ENCODE peak calls at places on chromosomes 5 and 9, in five cellular contexts. J is aorta, B is hepatocyte, H is ovary, L is adrenal gland. I is an unnamed sample.

GRCh38 chr5:158765407-158765806 is 334.3 kb downstream of the EBF1 start:
- DNase-seq in J (no peak), B (no peak), H (no peak), L (no peak), I (no peak)

GRCh38 chr5:157761690-157762611 is 18.4 kb downstream of the LSM11 start:
- DNase-seq in L (peak; percentile 67), J (no peak), H (no peak), B (peak; percentile 83), I (peak; percentile 8)

GRCh38 chr5:138180841-138181240 is 1.9 kb downstream of the KIF20A start:
- DNase-seq in B (no peak), H (no peak), L (no peak), J (no peak), I (no peak)

GRCh38 chr5:84237126-84237525 is 147.6 kb downstream of the EDIL3 start:
- DNase-seq in B (no peak), H (no peak), L (no peak), J (no peak), I (no peak)

GRCh38 chr5:133387091-133387490 is 225.2 kb downstream of the FSTL4 start:
- DNase-seq in B (no peak), J (no peak), H (no peak), L (no peak), I (no peak)

GRCh38 chr9:16575142-16575877 is 295.2 kb downstream of the BNC2 start:
- DNase-seq in B (no peak), J (no peak), L (no peak), H (no peak), I (no peak)

GRCh38 chr5:34487202-34487879 is 168.8 kb upstream of the RAI14 start:
- DNase-seq in B (peak; percentile 55), H (no peak), L (no peak), J (no peak), I (no peak)

GRCh38 chr5:119271758-119272730 is 83.8 kb upstream of the TNFAIP8 start:
- DNase-seq in J (no peak), H (no peak), B (no peak), L (no peak), I (no peak)

GRCh38 chr9:89678394-89679005 is 73.7 kb downstream of the GADD45G start:
- DNase-seq in J (peak; percentile 51), H (no peak), B (no peak), L (no peak), I (no peak)

GRCh38 chr5:68534131-68534940 is 318.8 kb downstream of the PIK3R1 start:
- DNase-seq in H (peak; percentile 70), B (peak; percentile 23), L (no peak), J (no peak), I (peak; percentile 10)

GRCh38 chr9:115157245-115157674 is 39.3 kb upstream of the TNC start:
- DNase-seq in J (no peak), B (peak; percentile 73), L (no peak), H (no peak), I (no peak)

GRCh38 chr5:102713682-102714231 is 41.3 kb upstream of the PAM start:
- DNase-seq in L (no peak), H (no peak), B (no peak), J (no peak), I (no peak)

GRCh38 chr5:102716017-102716416 is 39.1 kb upstream of the PAM start:
- DNase-seq in B (no peak), H (no peak), J (no peak), L (no peak), I (no peak)

GRCh38 chr5:102713278-102713677 is 41.8 kb upstream of the PAM start:
- DNase-seq in B (no peak), L (no peak), J (no peak), H (no peak), I (no peak)

GRCh38 chr5:102718819-102719218 is 36.3 kb upstream of the PAM start:
- DNase-seq in H (no peak), J (no peak), L (no peak), B (no peak), I (no peak)

GRCh38 chr5:102715405-102715804 is 39.7 kb upstream of the PAM start:
- DNase-seq in B (no peak), L (no peak), J (no peak), H (no peak), I (no peak)
- H3K4me1 ChIP-seq in B (peaks cover 2% of the 10 kb centered on the region), L (peaks cover 8% of the 10 kb centered on the region), J (no peaks in the 10 kb centered on the region), H (no peaks in the 10 kb centered on the region), I (no peaks in the 10 kb centered on the region)

DNA sequence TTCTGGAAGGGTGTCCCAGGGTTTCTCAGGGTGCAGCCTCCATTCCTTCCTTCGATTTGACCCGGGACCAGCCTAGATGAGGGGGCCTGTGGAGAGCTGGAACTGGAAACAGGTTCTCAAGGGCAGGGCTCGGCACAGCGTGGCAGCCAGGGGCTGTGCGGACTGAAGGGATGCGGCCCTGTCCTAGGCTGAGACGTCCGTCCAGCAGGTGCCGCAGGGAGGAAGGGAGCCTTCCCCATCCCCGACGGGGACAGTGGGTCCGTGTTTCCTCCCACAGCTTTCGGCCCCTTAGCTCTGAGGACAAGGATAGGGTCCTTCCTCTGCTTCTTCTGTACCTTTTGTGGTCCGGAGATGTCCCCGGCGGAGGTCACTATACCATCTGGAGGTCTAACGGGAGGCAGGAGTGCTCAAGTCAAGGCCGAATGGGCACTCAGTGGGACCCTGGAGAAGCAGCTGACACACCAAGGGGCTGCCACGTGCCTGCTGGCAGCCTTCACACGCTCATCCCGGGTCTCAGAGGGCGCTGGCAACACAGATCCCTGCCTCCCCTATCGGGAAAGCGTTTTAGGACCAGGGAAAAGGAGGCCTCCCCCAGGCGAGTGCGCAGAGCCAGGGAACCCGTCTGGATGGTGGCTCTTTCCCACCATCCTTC is 49.9 kb downstream of the USP20 start:
- DNase-seq in J (no peak), B (no peak), L (peak; percentile 77), H (peak; percentile 48), I (peak; percentile 72)
- H3K4me1 ChIP-seq in J (no peaks in the 10 kb centered on the region), B (peaks cover 25% of the 10 kb centered on the region), L (peaks cover 42% of the 10 kb centered on the region), H (peaks cover 9% of the 10 kb centered on the region), I (peaks cover 42% of the 10 kb centered on the region)

GRCh38 chr5:96924016-96924443 is 11.8 kb upstream of the LNPEP start:
- DNase-seq in J (no peak), H (no peak), L (no peak), B (peak; percentile 8), I (no peak)
- H3K4me1 ChIP-seq in J (no peaks in the 10 kb centered on the region), H (peaks cover 10% of the 10 kb centered on the region), L (no peaks in the 10 kb centered on the region), B (no peaks in the 10 kb centered on the region), I (peaks cover 12% of the 10 kb centered on the region)

DNA sequence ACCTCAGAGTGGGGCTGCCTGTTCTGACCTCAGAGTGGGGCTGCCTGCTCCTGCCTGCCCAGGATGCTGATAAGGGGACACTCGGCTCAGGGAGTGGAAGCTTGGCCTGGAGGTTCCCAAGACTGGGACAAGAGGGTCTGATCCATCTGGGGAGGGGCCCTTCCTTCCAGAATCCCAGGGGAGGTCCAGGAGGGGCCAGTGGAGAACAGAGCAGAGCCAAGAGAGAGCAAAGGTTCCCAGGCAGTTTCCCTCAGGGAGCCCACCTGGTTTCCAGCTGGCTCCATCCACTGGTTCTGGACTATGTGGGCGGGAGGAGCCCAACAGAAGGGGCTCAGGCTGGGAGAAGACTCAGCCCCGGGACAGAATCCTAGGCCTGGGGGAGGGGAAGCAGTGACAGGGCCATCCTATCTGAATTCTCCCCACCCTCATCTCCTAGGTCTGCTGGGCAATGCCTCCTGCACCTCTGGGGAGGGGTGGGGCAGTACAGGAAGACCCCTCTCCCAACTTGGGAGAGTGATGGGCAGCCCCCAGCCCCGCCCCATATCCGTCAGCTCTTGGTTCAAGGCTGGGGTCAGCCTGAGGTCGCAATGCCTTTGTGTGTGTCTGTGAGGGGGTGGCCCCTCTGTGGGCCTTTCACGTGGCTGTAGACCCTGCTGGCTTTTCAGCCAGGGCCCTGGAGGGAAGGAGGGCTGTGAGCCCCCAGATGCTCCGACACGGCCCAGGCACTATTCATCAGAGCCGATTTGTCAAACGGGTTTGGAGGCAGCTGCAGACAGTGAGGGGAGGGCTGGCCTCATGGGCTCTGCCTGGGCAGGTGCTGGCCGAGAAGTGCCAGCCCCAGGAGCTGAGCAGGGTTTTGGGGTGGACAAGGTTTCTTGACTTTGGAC is 49.4 kb upstream of the RNU6ATAC start:
- DNase-seq in B (no peak), H (peak; percentile 28), J (peak; percentile 70), L (no peak), I (no peak)
- H3K4me1 ChIP-seq in B (peaks cover 33% of the 10 kb centered on the region), H (peaks cover 28% of the 10 kb centered on the region), J (no peaks in the 10 kb centered on the region), L (peaks cover 28% of the 10 kb centered on the region), I (peaks cover 11% of the 10 kb centered on the region)

DNA sequence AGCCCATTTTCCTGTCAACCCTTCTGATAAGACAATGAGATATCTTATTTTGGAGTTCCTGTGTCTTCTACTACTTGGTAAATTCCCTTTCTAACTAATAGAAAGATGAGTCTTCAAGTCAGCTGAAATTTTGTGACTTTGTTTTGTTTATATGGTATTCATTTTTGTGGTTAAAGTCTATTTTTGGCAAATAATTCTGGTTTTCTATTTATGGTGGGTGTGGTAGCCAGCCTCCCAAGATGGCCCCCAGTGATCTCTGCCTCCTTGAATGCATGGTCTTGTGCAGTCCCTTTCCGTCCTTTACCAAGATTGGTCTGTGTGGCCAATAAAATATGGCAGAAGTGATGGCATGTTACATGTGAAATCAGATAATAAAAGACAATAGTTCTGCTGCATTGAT is 91.5 kb downstream of the NR3C1 start:
- DNase-seq in B (no peak), H (no peak), J (no peak), L (no peak), I (no peak)
- H3K4me1 ChIP-seq in B (no peaks in the 10 kb centered on the region), H (peaks cover 1% of the 10 kb centered on the region), J (peaks cover 3% of the 10 kb centered on the region), L (peaks cover 28% of the 10 kb centered on the region), I (peaks cover 12% of the 10 kb centered on the region)

GRCh38 chr5:111229126-111229525 is 4.9 kb downstream of the CAMK4 start:
- DNase-seq in B (no peak), J (no peak), H (no peak), L (no peak), I (no peak)
- H3K4me1 ChIP-seq in B (no peaks in the 10 kb centered on the region), J (no peaks in the 10 kb centered on the region), H (no peaks in the 10 kb centered on the region), L (peaks cover 4% of the 10 kb centered on the region), I (peaks cover 6% of the 10 kb centered on the region)

GRCh38 chr5:14184725-14185124 is 41.6 kb downstream of the TRIO start:
- DNase-seq in L (no peak), B (no peak), J (no peak), H (no peak), I (no peak)

GRCh38 chr5:14182761-14183160 is 39.6 kb downstream of the TRIO start:
- DNase-seq in J (no peak), H (no peak), L (no peak), B (no peak), I (no peak)

GRCh38 chr5:14185336-14186131 is 42.4 kb downstream of the TRIO start:
- DNase-seq in J (no peak), B (no peak), H (no peak), L (no peak), I (no peak)

GRCh38 chr5:14183187-14183939 is 40.2 kb downstream of the TRIO start:
- DNase-seq in H (peak; percentile 51), J (no peak), L (no peak), B (no peak), I (no peak)

GRCh38 chr5:14184082-14184481 is 40.9 kb downstream of the TRIO start:
- DNase-seq in B (no peak), H (no peak), L (no peak), J (no peak), I (no peak)
- H3K4me1 ChIP-seq in B (peaks cover 23% of the 10 kb centered on the region), H (peaks cover 33% of the 10 kb centered on the region), L (peaks cover 57% of the 10 kb centered on the region), J (peaks cover 10% of the 10 kb centered on the region), I (peaks cover 13% of the 10 kb centered on the region)

DNA sequence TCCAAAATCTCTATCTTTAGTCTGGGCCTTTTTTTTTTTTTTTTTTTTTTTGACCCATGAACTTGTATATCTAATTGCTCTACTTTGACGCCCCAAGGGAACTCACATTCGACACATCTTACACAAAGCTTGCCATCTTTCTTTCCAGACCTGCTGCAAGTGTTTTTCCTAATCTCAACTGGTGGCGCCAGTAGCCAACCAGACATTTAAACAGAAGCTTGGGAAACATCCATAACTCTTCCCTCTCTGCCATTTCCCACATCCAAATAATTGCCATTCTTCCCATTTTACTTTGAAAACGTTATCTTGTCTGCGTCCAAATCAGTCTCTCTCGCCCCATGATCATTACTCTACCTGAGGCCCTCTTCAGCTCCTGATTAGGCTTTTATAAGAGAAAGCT is 130.9 kb downstream of the PAPPA start:
- DNase-seq in J (no peak), H (no peak), L (no peak), B (no peak), I (no peak)
- H3K4me1 ChIP-seq in J (no peaks in the 10 kb centered on the region), H (no peaks in the 10 kb centered on the region), L (no peaks in the 10 kb centered on the region), B (no peaks in the 10 kb centered on the region), I (no peaks in the 10 kb centered on the region)